ENCODE peak calls at places on chromosomes 13 and 19, in four cellular contexts. D is A673, W is fibroblast of lung, A is left ventricle myocardium inferior. C is an unnamed sample.

GRCh38 chr19:8461891-8462290 is 17.1 kb downstream of the HNRNPM start:
- DNase-seq in D (no peak), A (no peak), W (no peak), C (no peak)

GRCh38 chr13:32209670-32210069 is 105.5 kb downstream of the ZAR1L start:
- DNase-seq in A (no peak), W (peak; percentile 41), D (no peak), C (no peak)

GRCh38 chr19:45254044-45254531 is 3.0 kb downstream of the MARK4 start:
- DNase-seq in W (no peak), D (no peak), A (no peak), C (no peak)

GRCh38 chr19:38100589-38100988 is 123.4 kb downstream of the DPF1 start:
- DNase-seq in D (no peak), W (no peak), A (no peak), C (no peak)

GRCh38 chr19:43534811-43535761 is 2.1 kb downstream of the ZNF575 start:
- DNase-seq in D (peak; percentile 56), A (peak; percentile 70), W (peak; percentile 60), C (peak; percentile 64)

GRCh38 chr19:58518261-58519086 is 1.1 kb downstream of the ZBTB45 start:
- DNase-seq in A (no peak), W (no peak), D (no peak), C (no peak)

GRCh38 chr13:81639984-81640582 is 1299.2 kb upstream of the SPRY2 start:
- DNase-seq in W (no peak), A (no peak), D (peak; percentile 51), C (no peak)

GRCh38 chr19:38506723-38507550 is 73.4 kb downstream of the RYR1 start:
- DNase-seq in D (peak; percentile 94), A (peak; percentile 54), W (no peak), C (peak; percentile 60)

GRCh38 chr13:47457631-47458030 is 543.4 kb downstream of the SUCLA2 start:
- DNase-seq in W (peak; percentile 86), D (no peak), A (no peak), C (peak; percentile 64)

GRCh38 chr13:110265682-110266430 is 41.1 kb downstream of the COL4A1 start:
- DNase-seq in D (no peak), W (no peak), A (peak; percentile 62), C (no peak)

GRCh38 chr13:113904411-113904810 is 40.5 kb upstream of the GAS6 start:
- DNase-seq in W (no peak), D (peak; percentile 12), A (peak; percentile 64), C (no peak)

GRCh38 chr13:40792284-40793051 is 3.1 kb downstream of the SLC25A15 start:
- DNase-seq in W (no peak), D (no peak), A (no peak), C (no peak)

GRCh38 chr19:49749771-49750170 is 13.3 kb downstream of the TSKS start:
- DNase-seq in D (no peak), A (no peak), W (peak; percentile 29), C (no peak)

GRCh38 chr19:37905936-37906867 is at the start of gene WDR87:
- DNase-seq in A (no peak), D (no peak), W (no peak), C (peak; percentile 13)

GRCh38 chr19:3243851-3244700 is 19.6 kb downstream of the CELF5 start:
- DNase-seq in A (no peak), W (peak; percentile 56), D (peak; percentile 76), C (peak; percentile 39)

GRCh38 chr13:30863231-30863630 is 42.8 kb upstream of the MEDAG start:
- DNase-seq in D (no peak), A (no peak), W (no peak), C (no peak)

GRCh38 chr13:110047511-110047910 is 259.4 kb downstream of the COL4A1 start:
- DNase-seq in W (peak; percentile 92), D (no peak), A (peak; percentile 81), C (peak; percentile 98)

GRCh38 chr13:75256922-75257321 is 225.0 kb downstream of the TBC1D4 start:
- DNase-seq in D (no peak), A (no peak), W (no peak), C (peak; percentile 29)

GRCh38 chr13:110310541-110311491 is 3.7 kb downstream of the COL4A2 start:
- DNase-seq in W (no peak), A (no peak), D (no peak), C (no peak)

GRCh38 chr13:28117689-28118377 is 17.5 kb upstream of the FLT3 start:
- DNase-seq in D (peak; percentile 49), W (peak; percentile 10), A (peak; percentile 69), C (peak; percentile 43)

GRCh38 chr19:13935765-13936486 is 2.3 kb downstream of the PODNL1 start:
- DNase-seq in W (no peak), A (no peak), D (no peak), C (peak; percentile 34)

GRCh38 chr19:50794074-50794777 is 4.0 kb downstream of the ACP4 start:
- DNase-seq in W (no peak), A (no peak), D (peak; percentile 64), C (peak; percentile 20)

GRCh38 chr19:51716925-51717324 is 6.9 kb downstream of the HAS1 start:
- DNase-seq in D (no peak), W (no peak), A (no peak), C (no peak)

GRCh38 chr19:57719901-57720519 is 7.4 kb downstream of the ZNF671 start:
- DNase-seq in D (no peak), A (no peak), W (no peak), C (no peak)

GRCh38 chr13:36288794-36289391 is 8.7 kb downstream of the CCDC169 start:
- DNase-seq in W (no peak), D (peak; percentile 19), A (no peak), C (no peak)

GRCh38 chr13:102830646-102831045 is 15.2 kb upstream of the ERCC5 start:
- DNase-seq in W (no peak), D (peak; percentile 48), A (no peak), C (peak; percentile 72)

GRCh38 chr19:15187026-15188007 is 13.5 kb downstream of the NOTCH3 start:
- DNase-seq in D (peak; percentile 54), A (no peak), W (no peak), C (no peak)

GRCh38 chr19:35519291-35519690 is 5.8 kb upstream of the DMKN start:
- DNase-seq in A (no peak), D (no peak), W (peak; percentile 25), C (peak; percentile 47)

GRCh38 chr13:67549331-67549730 is 319.2 kb upstream of the PCDH9 start:
- DNase-seq in D (no peak), A (no peak), W (peak; percentile 87), C (peak; percentile 23)

GRCh38 chr19:38278751-38279150 is 14.4 kb downstream of the SPINT2 start:
- DNase-seq in D (no peak), A (no peak), W (no peak), C (no peak)

GRCh38 chr13:43363156-43363918 is 340.0 kb downstream of the DNAJC15 start:
- DNase-seq in A (no peak), D (peak; percentile 40), W (peak; percentile 69), C (peak; percentile 68)

GRCh38 chr13:75226092-75226491 is 255.9 kb downstream of the TBC1D4 start:
- DNase-seq in D (no peak), W (no peak), A (no peak), C (no peak)

GRCh38 chr13:47220453-47221150 is 323.7 kb upstream of the HTR2A start:
- DNase-seq in D (no peak), A (no peak), W (no peak), C (peak; percentile 57)

GRCh38 chr13:61727714-61728275 is 312.1 kb upstream of the PCDH20 start:
- DNase-seq in A (no peak), D (peak; percentile 30), W (no peak), C (peak; percentile 40)

GRCh38 chr19:36244066-36244465 is 29.2 kb downstream of the ZNF146 start:
- DNase-seq in A (no peak), D (no peak), W (no peak), C (no peak)

DNA sequence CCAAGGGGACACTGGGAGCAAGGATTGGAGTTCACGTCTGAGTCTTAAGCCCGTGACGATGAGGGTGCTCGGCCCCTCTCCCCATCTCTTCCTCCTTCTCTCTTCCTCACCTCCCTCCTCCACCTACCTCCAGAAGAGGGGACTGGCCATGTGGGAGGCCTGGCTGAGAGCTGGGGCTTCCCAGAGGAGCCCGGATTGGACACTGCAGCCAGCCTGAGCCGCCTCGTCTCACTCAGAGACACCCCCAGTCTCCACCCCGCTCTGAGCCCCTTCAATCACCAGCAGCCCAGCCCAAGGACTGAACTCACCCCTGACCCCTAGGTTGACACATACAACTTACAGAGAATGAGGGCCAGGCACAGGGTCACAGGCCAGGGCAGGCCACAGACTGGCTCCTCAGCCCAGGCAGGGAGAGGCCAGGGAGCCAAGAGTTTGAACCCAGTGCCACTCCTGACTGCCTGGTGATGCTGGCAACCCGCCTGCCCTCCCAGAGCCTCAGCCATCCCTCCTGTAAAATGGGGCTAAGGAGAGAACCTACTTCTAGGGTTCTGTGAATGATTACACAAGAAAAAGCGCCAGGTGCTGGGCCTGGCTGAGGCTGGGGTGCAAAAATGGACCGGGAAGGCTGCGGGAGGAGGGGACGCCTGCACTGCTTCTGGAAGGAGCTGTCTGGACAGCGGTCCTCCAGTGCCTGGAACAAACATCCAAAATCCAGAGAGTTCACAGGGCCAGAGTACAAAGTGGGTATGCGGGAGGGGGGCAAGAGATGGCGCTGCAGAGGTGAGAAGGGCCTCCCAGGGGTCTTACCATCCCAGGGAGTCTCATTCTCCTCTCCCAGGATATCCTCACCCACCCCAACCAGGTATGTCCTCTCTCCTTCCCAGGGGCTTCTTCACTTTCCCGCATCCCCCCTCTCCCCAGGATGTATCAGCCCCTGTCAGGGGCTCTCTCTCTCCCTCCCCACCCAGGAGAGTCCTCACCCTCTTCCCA is 1.1 kb downstream of the CD79A start:
- DNase-seq in D (no peak), A (no peak), W (no peak), C (no peak)
- H3K4me3 ChIP-seq in D (no peak overlapping the region), A (no peak overlapping the region), W (no peak overlapping the region), C (no peak overlapping the region)

DNA sequence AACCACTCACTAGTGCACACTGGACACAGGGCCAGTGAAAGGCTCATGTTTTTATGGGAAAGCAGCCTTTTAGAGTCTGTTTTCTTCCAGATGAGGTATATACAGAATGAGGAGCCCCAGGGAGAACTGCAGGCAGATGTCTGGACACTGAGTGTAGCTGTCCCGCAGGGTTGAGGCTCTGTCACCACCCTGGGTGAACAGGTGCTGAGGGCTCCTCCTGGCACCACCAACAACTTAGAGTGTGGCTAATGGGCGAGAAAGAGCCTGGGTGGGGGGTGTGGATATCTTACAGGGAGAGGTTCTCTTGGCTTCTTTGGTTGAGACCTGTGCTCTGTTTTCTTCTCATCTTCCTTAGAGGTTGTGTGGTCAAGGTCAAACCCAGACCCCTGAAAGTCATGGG is 202.1 kb upstream of the GPR12 start:
- DNase-seq in D (no peak), A (no peak), W (no peak), C (no peak)
- TF ChIP-seq CTCF in D (no peak), A (no peak), W (no peak), C (no peak)

DNA sequence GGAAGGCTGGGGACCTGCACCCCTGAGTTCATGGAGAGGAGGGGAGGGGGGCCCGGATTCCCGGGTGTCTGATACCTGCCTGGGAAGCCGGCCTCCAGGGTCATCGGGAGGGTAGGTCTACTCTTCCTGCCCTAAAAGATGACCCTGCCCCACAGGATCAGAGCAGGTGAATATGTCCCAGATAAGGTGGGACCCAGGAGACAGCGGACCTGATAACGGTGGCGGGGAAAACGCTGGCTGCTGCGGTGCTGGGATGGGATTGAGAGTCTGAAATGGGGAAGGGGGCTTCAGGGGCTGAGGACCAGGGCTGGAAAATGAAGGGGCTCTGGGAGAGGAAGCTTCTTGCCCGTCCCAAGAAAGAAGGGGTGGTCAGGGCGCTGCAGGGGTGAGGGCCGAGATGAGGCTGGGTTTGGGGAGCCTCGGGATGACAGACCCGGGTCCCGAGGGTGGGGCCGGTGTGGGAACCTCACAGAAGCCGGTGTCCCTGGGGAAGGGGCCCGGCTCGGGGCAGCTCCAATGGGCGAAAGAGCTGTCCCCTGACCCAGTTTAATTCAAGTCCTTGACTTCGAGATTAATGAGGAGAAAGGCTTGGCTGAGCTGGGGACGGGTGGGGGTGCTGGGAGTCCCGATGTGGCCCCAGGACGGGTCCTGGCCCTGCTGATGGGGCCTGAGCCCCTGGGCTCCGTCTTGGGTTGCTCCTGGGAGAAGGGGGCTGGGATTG is 797 bp downstream of the TTYH1 start:
- DNase-seq in D (no peak), A (no peak), W (no peak), C (no peak)
- H3K4me3 ChIP-seq in D (peak overlapping the region; percentile 48), A (peak overlapping the region; percentile 58), W (no peak overlapping the region), C (no peak overlapping the region)

GRCh38 chr13:25301347-25302113 is at the start of gene NUP58:
- DNase-seq in D (peak; percentile 97), A (peak; percentile 96), W (peak; percentile 95), C (peak; percentile 96)
- TF ChIP-seq CTCF in D (no peak), A (no peak), W (no peak), C (no peak)